ENCODE peak calls at places on chromosomes 12 and 14, in ten cellular contexts. One of them, this sample, is unnamed.

GRCh38 chr14:65910108-65910507 is 497.6 kb downstream of the FUT8 start:
- DNase-seq in RKO: peak
- DNase-seq in pons: peak
- DNase-seq in stimulated activated CD8-positive, alpha-beta memory T cell treated with anti-CD3 and anti-CD28 coated beads, Interleukin-2, amount 100 ng/mL, for 1 hour: no peak
- DNase-seq in dorsolateral prefrontal cortex: no peak
- DNase-seq in NCI-H2171: no peak
- DNase-seq in mucosa of gallbladder: no peak
- DNase-seq in hippocampal formation: no peak
- DNase-seq in T1000: no peak
- DNase-seq in adipocyte: peak
- DNase-seq in this sample: no peak

GRCh38 chr12:78402366-78403134 is 462.0 kb upstream of the SYT1 start:
- DNase-seq in mucosa of gallbladder: no peak
- DNase-seq in T1000: no peak
- DNase-seq in NCI-H2171: no peak
- DNase-seq in pons: no peak
- DNase-seq in hippocampal formation: no peak
- DNase-seq in dorsolateral prefrontal cortex: no peak
- DNase-seq in RKO: no peak
- DNase-seq in stimulated activated CD8-positive, alpha-beta memory T cell treated with anti-CD3 and anti-CD28 coated beads, Interleukin-2, amount 100 ng/mL, for 1 hour: no peak
- DNase-seq in adipocyte: no peak
- DNase-seq in this sample: no peak

GRCh38 chr12:22477166-22477893 is 67.0 kb downstream of the C2CD5 start:
- DNase-seq in pons: no peak
- DNase-seq in stimulated activated CD8-positive, alpha-beta memory T cell treated with anti-CD3 and anti-CD28 coated beads, Interleukin-2, amount 100 ng/mL, for 1 hour: no peak
- DNase-seq in RKO: no peak
- DNase-seq in mucosa of gallbladder: no peak
- DNase-seq in dorsolateral prefrontal cortex: no peak
- DNase-seq in T1000: no peak
- DNase-seq in adipocyte: peak
- DNase-seq in hippocampal formation: no peak
- DNase-seq in NCI-H2171: no peak
- DNase-seq in this sample: no peak

GRCh38 chr14:86915416-86915815 is 1077.6 kb downstream of the GALC start:
- DNase-seq in NCI-H2171: no peak
- DNase-seq in stimulated activated CD8-positive, alpha-beta memory T cell treated with anti-CD3 and anti-CD28 coated beads, Interleukin-2, amount 100 ng/mL, for 1 hour: no peak
- DNase-seq in RKO: no peak
- DNase-seq in hippocampal formation: no peak
- DNase-seq in pons: no peak
- DNase-seq in T1000: no peak
- DNase-seq in adipocyte: peak
- DNase-seq in mucosa of gallbladder: no peak
- DNase-seq in dorsolateral prefrontal cortex: no peak
- DNase-seq in this sample: no peak

GRCh38 chr12:88237954-88238353 is 95.8 kb downstream of the TMTC3 start:
- DNase-seq in pons: no peak
- DNase-seq in T1000: peak
- DNase-seq in dorsolateral prefrontal cortex: no peak
- DNase-seq in adipocyte: peak
- DNase-seq in NCI-H2171: no peak
- DNase-seq in RKO: peak
- DNase-seq in hippocampal formation: no peak
- DNase-seq in mucosa of gallbladder: no peak
- DNase-seq in stimulated activated CD8-positive, alpha-beta memory T cell treated with anti-CD3 and anti-CD28 coated beads, Interleukin-2, amount 100 ng/mL, for 1 hour: no peak
- DNase-seq in this sample: no peak

GRCh38 chr12:52401526-52401925 is 4.6 kb downstream of the KRT82 start:
- DNase-seq in adipocyte: no peak
- DNase-seq in RKO: no peak
- DNase-seq in stimulated activated CD8-positive, alpha-beta memory T cell treated with anti-CD3 and anti-CD28 coated beads, Interleukin-2, amount 100 ng/mL, for 1 hour: no peak
- DNase-seq in pons: no peak
- DNase-seq in mucosa of gallbladder: no peak
- DNase-seq in hippocampal formation: no peak
- DNase-seq in T1000: no peak
- DNase-seq in NCI-H2171: no peak
- DNase-seq in dorsolateral prefrontal cortex: no peak
- DNase-seq in this sample: no peak

GRCh38 chr14:75339059-75339458 is 60.4 kb downstream of the FOS start:
- DNase-seq in dorsolateral prefrontal cortex: no peak
- DNase-seq in stimulated activated CD8-positive, alpha-beta memory T cell treated with anti-CD3 and anti-CD28 coated beads, Interleukin-2, amount 100 ng/mL, for 1 hour: no peak
- DNase-seq in hippocampal formation: no peak
- DNase-seq in RKO: no peak
- DNase-seq in NCI-H2171: no peak
- DNase-seq in pons: no peak
- DNase-seq in T1000: no peak
- DNase-seq in mucosa of gallbladder: no peak
- DNase-seq in adipocyte: peak
- DNase-seq in this sample: no peak

GRCh38 chr14:91925727-91926121 is 21.8 kb downstream of the FBLN5 start:
- DNase-seq in hippocampal formation: no peak
- DNase-seq in NCI-H2171: no peak
- DNase-seq in stimulated activated CD8-positive, alpha-beta memory T cell treated with anti-CD3 and anti-CD28 coated beads, Interleukin-2, amount 100 ng/mL, for 1 hour: no peak
- DNase-seq in pons: no peak
- DNase-seq in adipocyte: no peak
- DNase-seq in mucosa of gallbladder: no peak
- DNase-seq in RKO: no peak
- DNase-seq in dorsolateral prefrontal cortex: no peak
- DNase-seq in T1000: no peak
- DNase-seq in this sample: no peak

GRCh38 chr12:53995311-53996187 is 4.4 kb upstream of the HOXC9 start:
- DNase-seq in RKO: peak
- DNase-seq in hippocampal formation: no peak
- DNase-seq in adipocyte: no peak
- DNase-seq in mucosa of gallbladder: no peak
- DNase-seq in stimulated activated CD8-positive, alpha-beta memory T cell treated with anti-CD3 and anti-CD28 coated beads, Interleukin-2, amount 100 ng/mL, for 1 hour: no peak
- DNase-seq in pons: no peak
- DNase-seq in NCI-H2171: peak
- DNase-seq in T1000: no peak
- DNase-seq in dorsolateral prefrontal cortex: no peak
- DNase-seq in this sample: no peak

GRCh38 chr12:131941116-131941986 is 8.4 kb upstream of the EP400 start:
- DNase-seq in adipocyte: no peak
- DNase-seq in stimulated activated CD8-positive, alpha-beta memory T cell treated with anti-CD3 and anti-CD28 coated beads, Interleukin-2, amount 100 ng/mL, for 1 hour: no peak
- DNase-seq in RKO: no peak
- DNase-seq in mucosa of gallbladder: no peak
- DNase-seq in NCI-H2171: no peak
- DNase-seq in T1000: no peak
- DNase-seq in pons: no peak
- DNase-seq in hippocampal formation: no peak
- DNase-seq in dorsolateral prefrontal cortex: no peak
- DNase-seq in this sample: no peak

GRCh38 chr14:92397140-92397815 is 74.3 kb downstream of the SLC24A4 start:
- DNase-seq in mucosa of gallbladder: no peak
- DNase-seq in NCI-H2171: peak
- DNase-seq in adipocyte: peak
- DNase-seq in T1000: peak
- DNase-seq in RKO: peak
- DNase-seq in dorsolateral prefrontal cortex: peak
- DNase-seq in stimulated activated CD8-positive, alpha-beta memory T cell treated with anti-CD3 and anti-CD28 coated beads, Interleukin-2, amount 100 ng/mL, for 1 hour: no peak
- DNase-seq in pons: no peak
- DNase-seq in hippocampal formation: no peak
- DNase-seq in this sample: no peak

GRCh38 chr12:46089414-46090162 is 99.2 kb upstream of the SCAF11 start:
- DNase-seq in mucosa of gallbladder: no peak
- DNase-seq in T1000: no peak
- DNase-seq in NCI-H2171: no peak
- DNase-seq in RKO: no peak
- DNase-seq in pons: no peak
- DNase-seq in dorsolateral prefrontal cortex: no peak
- DNase-seq in stimulated activated CD8-positive, alpha-beta memory T cell treated with anti-CD3 and anti-CD28 coated beads, Interleukin-2, amount 100 ng/mL, for 1 hour: no peak
- DNase-seq in hippocampal formation: no peak
- DNase-seq in adipocyte: no peak
- DNase-seq in this sample: no peak

GRCh38 chr12:132162508-132163031 is 18.3 kb downstream of the NOC4L start:
- DNase-seq in NCI-H2171: no peak
- DNase-seq in adipocyte: peak
- DNase-seq in pons: no peak
- DNase-seq in hippocampal formation: peak
- DNase-seq in RKO: no peak
- DNase-seq in mucosa of gallbladder: no peak
- DNase-seq in dorsolateral prefrontal cortex: no peak
- DNase-seq in T1000: peak
- DNase-seq in stimulated activated CD8-positive, alpha-beta memory T cell treated with anti-CD3 and anti-CD28 coated beads, Interleukin-2, amount 100 ng/mL, for 1 hour: no peak
- DNase-seq in this sample: no peak

This sample was measured in hypothalamus.